ENCODE peak calls at places on chromosomes 12 and 14, in four cellular contexts. J is ovary, U is adrenal gland, A is esophagus squamous epithelium. R is an unnamed sample.

GRCh38 chr14:84987042-84987441 is 542.9 kb upstream of the FLRT2 start:
- DNase-seq in J (no peak), U (no peak), A (no peak), R (no peak)

GRCh38 chr14:76348898-76349297 is 27.0 kb upstream of the ESRRB start:
- DNase-seq in J (no peak), U (peak; percentile 26), A (no peak), R (peak; percentile 7)

GRCh38 chr12:101877816-101878811 is 734 bp downstream of the DRAM1 start:
- DNase-seq in J (no peak), U (peak; percentile 52), A (no peak), R (peak; percentile 27)

GRCh38 chr12:108728820-108729611 is 2.3 kb downstream of the CORO1C start:
- DNase-seq in J (no peak), U (no peak), A (no peak), R (no peak)

GRCh38 chr14:22314183-22314820 is 274.7 kb downstream of the DAD1 start:
- DNase-seq in J (no peak), U (peak; percentile 15), A (no peak), R (no peak)

GRCh38 chr14:71758198-71758955 is 173.9 kb upstream of the RGS6 start:
- DNase-seq in J (no peak), U (no peak), A (no peak), R (no peak)

GRCh38 chr14:51547260-51547659 is 104.5 kb upstream of the FRMD6 start:
- DNase-seq in J (peak; percentile 38), U (peak; percentile 55), A (no peak), R (peak; percentile 23)

GRCh38 chr12:106137456-106138278 is 1.1 kb downstream of the NUAK1 start:
- DNase-seq in J (no peak), U (no peak), A (no peak), R (peak; percentile 34)

GRCh38 chr12:95266250-95266649 is 48.6 kb downstream of the VEZT start:
- DNase-seq in J (no peak), U (no peak), A (no peak), R (no peak)

GRCh38 chr12:105983622-105984325 is 155.0 kb downstream of the NUAK1 start:
- DNase-seq in J (no peak), U (no peak), A (no peak), R (no peak)

GRCh38 chr14:89667983-89668382 is 250.9 kb upstream of the FOXN3 start:
- DNase-seq in J (no peak), U (no peak), A (no peak), R (no peak)

GRCh38 chr14:75794615-75795038 is 133.6 kb downstream of the TTLL5 start:
- DNase-seq in J (no peak), U (no peak), A (no peak), R (no peak)

GRCh38 chr14:100069161-100069800 is 4.1 kb downstream of the EVL start:
- DNase-seq in J (no peak), U (no peak), A (no peak), R (no peak)

GRCh38 chr14:100066984-100067383 is 1.8 kb downstream of the EVL start:
- DNase-seq in J (no peak), U (no peak), A (no peak), R (no peak)

GRCh38 chr14:100067481-100067880 is 2.3 kb downstream of the EVL start:
- DNase-seq in J (no peak), U (no peak), A (no peak), R (no peak)

GRCh38 chr14:100070310-100070709 is 5.1 kb downstream of the EVL start:
- DNase-seq in J (no peak), U (no peak), A (no peak), R (no peak)

DNA sequence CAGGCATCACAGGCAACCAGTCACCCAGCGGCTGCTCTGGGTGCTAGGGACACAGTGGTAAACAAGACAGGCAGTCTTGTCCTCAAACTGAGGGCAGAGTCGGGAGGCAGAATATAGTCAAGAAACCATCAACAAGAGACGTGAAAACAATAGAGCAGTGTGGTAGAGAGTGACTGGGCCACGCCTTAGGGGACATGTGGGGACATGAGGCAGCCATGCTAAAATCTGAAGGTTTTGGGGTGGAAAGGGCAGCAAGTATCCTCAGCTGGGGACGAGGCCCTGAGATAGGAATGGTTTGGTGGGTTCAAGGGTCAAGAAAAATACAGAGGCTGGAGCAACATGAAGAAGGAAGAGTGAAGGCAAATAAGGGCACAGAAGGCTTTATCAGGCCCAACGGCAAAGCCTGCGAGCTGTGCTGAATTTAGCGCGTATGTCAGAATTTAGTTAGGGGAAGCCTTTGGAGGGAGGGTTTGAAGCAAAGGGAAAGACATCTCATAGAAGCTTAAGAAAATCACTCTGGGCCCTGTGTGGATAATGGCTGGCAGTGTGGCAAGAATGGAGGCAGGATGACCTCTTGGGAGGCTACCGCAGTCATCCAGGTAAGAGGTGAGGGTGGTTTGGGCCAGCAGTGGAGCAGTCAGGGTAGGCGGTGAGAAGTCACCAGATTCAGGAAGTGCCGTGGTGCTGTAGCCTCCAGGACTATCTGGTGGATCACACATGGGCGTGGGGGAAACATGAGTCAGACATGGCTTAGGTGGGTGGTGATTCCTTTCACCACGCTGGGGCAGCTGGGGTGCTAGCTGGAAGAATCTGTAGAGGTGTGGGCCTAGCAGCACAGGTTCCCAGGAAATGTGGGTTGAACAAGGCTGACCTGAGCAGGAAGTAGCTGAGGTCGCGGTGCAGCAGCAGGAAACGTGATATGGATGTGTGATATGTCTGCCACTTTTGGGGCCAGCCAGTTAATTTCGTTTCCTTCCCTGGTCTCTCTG is 3.0 kb downstream of the EVL start:
- DNase-seq in J (no peak), U (peak; percentile 25), A (peak; percentile 23), R (peak; percentile 8)
- TF ChIP-seq POLR2A in J (no peak), U (no peak), A (peak; percentile 51), R (no peak)

GRCh38 chr12:125852116-125852515 is 786.9 kb downstream of the AACS start:
- DNase-seq in J (no peak), U (no peak), A (no peak), R (no peak)
- H3K9me3 ChIP-seq in J (no peaks in the 10 kb centered on the region), U (no peaks in the 10 kb centered on the region), A (no peaks in the 10 kb centered on the region), R (no peaks in the 10 kb centered on the region)

GRCh38 chr12:57548488-57548887 is 1.4 kb upstream of the KIF5A start:
- DNase-seq in J (no peak), U (no peak), A (no peak), R (no peak)

GRCh38 chr12:57547366-57548315 is 649 bp upstream of the DCTN2 start:
- DNase-seq in J (no peak), U (no peak), A (no peak), R (no peak)

GRCh38 chr12:57549203-57549908 is 488 bp upstream of the KIF5A start:
- DNase-seq in J (no peak), U (no peak), A (no peak), R (no peak)

GRCh38 chr12:57545809-57546437 is 1.1 kb downstream of the DCTN2 start:
- DNase-seq in J (no peak), U (no peak), A (no peak), R (no peak)

GRCh38 chr12:57546438-57547365 is at the start of gene DCTN2:
- DNase-seq in J (peak; percentile 94), U (peak; percentile 98), A (peak; percentile 79), R (peak; percentile 96)
- TF ChIP-seq CTCF in J (no peak), U (peak; percentile 7), A (no peak), R (peak; percentile 19)

DNA sequence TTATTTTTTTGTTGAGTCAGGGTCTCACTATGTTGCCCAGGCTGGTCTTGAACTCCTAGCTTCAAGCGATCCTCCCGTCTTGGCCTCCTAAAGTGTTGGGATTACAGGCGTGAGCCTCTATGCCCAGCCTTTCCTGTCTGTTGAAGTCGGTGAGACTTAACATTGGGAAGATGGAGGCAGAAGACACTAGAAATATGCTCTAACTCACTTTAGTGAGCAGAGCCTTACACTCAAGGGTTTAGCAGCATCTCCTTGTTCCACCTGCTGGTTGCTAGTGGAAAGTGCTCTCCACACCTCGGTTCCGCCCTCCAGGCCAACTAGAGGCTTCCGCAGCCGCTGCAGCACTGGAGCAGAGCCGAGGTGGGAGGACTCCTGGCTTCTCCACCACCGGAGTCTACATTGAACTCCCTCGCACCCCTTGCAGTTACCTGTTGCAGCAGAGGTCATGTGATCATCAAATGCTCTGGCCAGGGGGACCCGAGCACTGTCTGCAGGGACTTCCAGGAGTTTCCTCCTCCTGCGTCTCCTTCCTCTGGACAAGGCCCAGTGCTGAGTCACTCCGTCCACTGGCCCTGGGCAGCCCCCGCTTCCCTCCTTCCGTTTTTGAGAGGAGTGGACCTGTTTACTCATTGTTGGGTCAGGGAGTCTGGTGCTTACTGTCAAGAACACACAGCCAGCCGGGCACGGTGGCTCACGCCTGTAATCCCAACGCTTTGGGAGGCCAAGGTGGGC is 9.4 kb upstream of the HVCN1 start:
- DNase-seq in J (peak; percentile 79), U (peak; percentile 89), A (no peak), R (peak; percentile 66)
- TF ChIP-seq POLR2A in J (no peak), U (no peak), A (no peak), R (no peak)

DNA sequence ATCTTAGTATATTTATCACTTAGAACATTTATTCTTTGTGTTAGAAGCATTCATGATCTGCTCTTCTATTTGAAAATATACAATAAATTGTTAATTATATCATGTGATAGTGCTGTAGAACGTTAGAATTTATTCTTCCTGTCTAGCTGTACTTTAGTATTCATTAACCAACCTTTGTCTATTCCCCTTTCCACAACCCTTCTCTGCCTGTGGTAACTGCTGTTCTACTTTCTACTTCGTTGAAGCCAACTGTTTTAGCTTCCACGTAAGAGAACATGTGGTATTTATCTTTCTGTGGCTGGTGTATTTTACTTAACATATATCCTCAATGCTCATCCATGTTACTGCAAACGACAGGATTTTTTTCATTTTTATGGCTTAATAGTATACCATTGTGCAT is 18.1 kb downstream of the TBC1D15 start:
- DNase-seq in J (no peak), U (no peak), A (no peak), R (no peak)
- H3K9me3 ChIP-seq in J (no peaks in the 10 kb centered on the region), U (peaks cover under 1% of the 10 kb centered on the region), A (peaks cover 6% of the 10 kb centered on the region), R (no peaks in the 10 kb centered on the region)

R was measured in thyroid gland.